ENCODE peak calls at places on chromosomes 4 and X, in six cellular contexts. E is IMR-90, S is SK-N-SH, H is K562, A is HepG2, K is GM12878. D is an unnamed sample.

GRCh38 chrX:9352683-9353430 is 112.0 kb upstream of the TBL1X start:
- DNase-seq in E (peak; percentile 75), S (no peak), H (peak; percentile 36), A (peak; percentile 4), K (peak; percentile 38), D (peak; percentile 5)

GRCh38 chrX:155841232-155841631 is 39.9 kb upstream of the VAMP7 start:
- DNase-seq in E (no peak), S (no peak), H (no peak), A (no peak), K (no peak), D (no peak)

GRCh38 chrX:130529531-130529930 is 127.7 kb downstream of the RBMX2 start:
- DNase-seq in E (no peak), S (no peak), H (no peak), A (no peak), K (no peak), D (no peak)

GRCh38 chr4:181204109-181204508 is 1039.1 kb upstream of the TENM3 start:
- DNase-seq in E (no peak), S (no peak), H (no peak), A (no peak), K (no peak), D (no peak)

GRCh38 chrX:100407784-100408642 is 2.1 kb downstream of the PCDH19 start:
- DNase-seq in E (no peak), S (no peak), H (no peak), A (no peak), K (no peak), D (no peak)

GRCh38 chr4:125838239-125838601 is 523.5 kb downstream of the FAT4 start:
- DNase-seq in E (no peak), S (no peak), H (no peak), A (no peak), K (no peak), D (no peak)

GRCh38 chr4:5638316-5638715 is 70.0 kb downstream of the EVC2 start:
- DNase-seq in E (peak; percentile 85), S (no peak), H (no peak), A (no peak), K (no peak), D (no peak)

GRCh38 chrX:11416600-11416999 is 123.4 kb downstream of the AMELX start:
- DNase-seq in E (no peak), S (no peak), H (no peak), A (no peak), K (no peak), D (no peak)

GRCh38 chrX:134572816-134573682 is 85.2 kb downstream of the PLAC1 start:
- DNase-seq in E (peak; percentile 48), S (no peak), H (no peak), A (no peak), K (no peak), D (peak; percentile 80)

GRCh38 chrX:97429101-97429500 is 545.4 kb downstream of the RPA4 start:
- DNase-seq in E (no peak), S (no peak), H (no peak), A (no peak), K (no peak), D (no peak)

GRCh38 chrX:31603411-31604120 is 531.7 kb upstream of the FTHL17 start:
- DNase-seq in E (peak; percentile 43), S (no peak), H (no peak), A (no peak), K (no peak), D (no peak)

GRCh38 chr4:120659626-120660170 is 262.8 kb downstream of the PRDM5 start:
- DNase-seq in E (no peak), S (peak; percentile 14), H (no peak), A (no peak), K (no peak), D (no peak)

GRCh38 chr4:120653790-120654189 is 268.7 kb downstream of the PRDM5 start:
- DNase-seq in E (no peak), S (no peak), H (no peak), A (no peak), K (no peak), D (no peak)

DNA sequence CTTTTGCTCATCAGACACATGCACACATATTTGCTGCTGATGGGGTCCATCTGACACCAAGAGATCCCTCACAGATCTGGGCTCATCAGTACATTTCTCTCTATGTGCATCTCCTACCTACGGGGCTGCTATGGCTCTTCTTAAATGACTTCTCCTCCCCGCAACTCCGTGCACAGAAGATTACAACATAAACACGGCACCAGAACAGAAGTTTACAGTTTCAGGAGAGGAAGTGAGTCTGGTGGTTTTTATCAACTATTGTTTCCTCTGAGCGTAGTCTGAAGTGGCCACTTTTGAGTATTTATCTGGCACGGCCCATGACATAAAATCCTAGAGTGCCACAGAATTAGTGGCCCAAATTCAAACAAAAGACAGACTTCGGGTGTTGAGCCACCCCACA is 263.8 kb downstream of the PRDM5 start:
- DNase-seq in E (no peak), S (no peak), H (no peak), A (no peak), K (no peak), D (no peak)
- TF ChIP-seq SMC3 in E (no peak), S (no peak), H (no peak), A (no peak), K (no peak), D (no peak)

DNA sequence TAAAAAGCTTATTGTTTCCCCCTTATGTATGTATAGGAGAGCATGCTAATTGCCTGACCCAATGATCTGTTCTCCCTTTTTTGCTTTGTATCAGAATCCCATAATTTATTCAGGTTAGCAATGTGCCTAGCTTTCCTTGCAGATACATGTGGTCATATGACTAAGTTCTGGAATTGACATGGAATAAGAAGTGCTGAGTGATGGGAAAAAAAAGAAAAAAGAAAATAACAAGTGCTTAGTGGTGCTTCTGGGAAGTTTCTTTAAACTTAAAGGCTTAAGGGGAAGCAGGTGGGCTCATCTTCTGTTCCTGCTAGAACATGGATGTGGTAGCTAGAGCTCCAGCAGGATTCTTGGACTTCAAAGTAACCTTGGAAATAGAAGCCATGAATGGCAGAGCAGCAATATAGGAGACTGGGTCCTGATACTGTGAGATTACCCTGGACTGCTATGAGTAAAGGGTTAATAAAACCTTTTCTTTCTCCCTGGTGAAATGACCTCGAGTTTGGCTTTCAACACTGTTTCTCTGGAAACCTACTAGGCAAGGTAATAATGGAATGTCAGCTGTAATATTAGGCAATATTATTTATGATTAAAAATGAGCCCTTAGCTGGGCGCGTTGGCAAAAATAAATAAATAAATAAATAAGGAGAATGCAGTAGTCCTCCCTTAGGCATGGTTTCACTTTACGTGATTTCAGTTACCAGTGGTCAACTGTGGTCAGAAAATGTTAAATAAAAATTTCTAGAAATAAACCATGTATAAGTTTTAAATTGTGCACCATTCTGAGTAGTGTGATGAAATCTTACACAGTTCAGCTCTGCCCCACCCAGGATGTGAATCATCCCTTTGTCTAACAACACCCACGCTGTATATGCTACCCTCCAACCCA is 16.7 kb upstream of the RBM41 start:
- DNase-seq in E (peak; percentile 54), S (no peak), H (no peak), A (peak; percentile 14), K (no peak), D (peak; percentile 89)
- TF ChIP-seq SMC3 in E (no peak), S (no peak), H (no peak), A (no peak), K (no peak), D (no peak)

GRCh38 chr4:115145393-115146160 is 32.2 kb upstream of the NDST4 start:
- DNase-seq in E (no peak), S (no peak), H (no peak), A (no peak), K (no peak), D (no peak)
- TF ChIP-seq SMC3 in E (no peak), S (no peak), H (no peak), A (no peak), K (no peak), D (no peak)

DNA sequence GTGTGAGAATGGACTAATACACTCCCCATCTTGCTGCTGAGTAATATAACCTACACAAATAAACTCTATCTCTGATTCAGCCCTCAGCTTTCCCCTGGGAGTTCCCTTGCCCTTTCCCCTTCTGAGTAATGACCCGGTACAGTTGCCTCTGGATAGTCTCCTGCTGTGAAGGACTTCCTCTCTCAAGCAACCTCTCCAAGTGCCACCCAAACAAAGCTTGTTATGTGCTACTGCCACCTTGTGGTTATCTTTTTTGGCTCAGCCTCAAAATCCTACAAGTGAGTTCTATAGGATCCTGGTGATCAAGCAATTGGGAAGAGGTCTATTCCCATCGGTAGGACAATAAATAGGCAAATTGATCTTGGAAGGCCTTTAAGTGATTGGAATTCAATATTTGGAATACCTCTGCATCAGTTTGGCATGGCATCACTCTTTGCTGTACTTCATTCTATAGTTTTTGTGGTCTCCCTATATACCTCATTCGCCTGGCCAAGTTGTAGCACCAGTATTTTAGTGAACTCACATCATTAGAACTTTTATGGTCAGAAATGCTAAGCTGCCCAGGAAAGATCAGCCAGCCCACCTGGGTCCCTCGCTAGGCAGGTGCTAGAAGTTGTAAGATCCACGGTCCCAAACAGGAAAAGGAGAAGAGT is 40.1 kb downstream of the ZCCHC13 start:
- DNase-seq in E (peak; percentile 97), S (peak; percentile 57), H (peak; percentile 34), A (peak; percentile 60), K (peak; percentile 39), D (peak; percentile 78)
- TF ChIP-seq SMC3 in E (peak; percentile 59), S (peak; percentile 64), H (peak; percentile 39), A (peak; percentile 62), K (peak; percentile 69), D (peak; percentile 83)

GRCh38 chr4:177323416-177323815 is 13.7 kb downstream of the NEIL3 start:
- DNase-seq in E (no peak), S (peak; percentile 54), H (no peak), A (no peak), K (no peak), D (no peak)
- TF ChIP-seq SMC3 in E (no peak), S (no peak), H (no peak), A (no peak), K (no peak), D (no peak)

DNA sequence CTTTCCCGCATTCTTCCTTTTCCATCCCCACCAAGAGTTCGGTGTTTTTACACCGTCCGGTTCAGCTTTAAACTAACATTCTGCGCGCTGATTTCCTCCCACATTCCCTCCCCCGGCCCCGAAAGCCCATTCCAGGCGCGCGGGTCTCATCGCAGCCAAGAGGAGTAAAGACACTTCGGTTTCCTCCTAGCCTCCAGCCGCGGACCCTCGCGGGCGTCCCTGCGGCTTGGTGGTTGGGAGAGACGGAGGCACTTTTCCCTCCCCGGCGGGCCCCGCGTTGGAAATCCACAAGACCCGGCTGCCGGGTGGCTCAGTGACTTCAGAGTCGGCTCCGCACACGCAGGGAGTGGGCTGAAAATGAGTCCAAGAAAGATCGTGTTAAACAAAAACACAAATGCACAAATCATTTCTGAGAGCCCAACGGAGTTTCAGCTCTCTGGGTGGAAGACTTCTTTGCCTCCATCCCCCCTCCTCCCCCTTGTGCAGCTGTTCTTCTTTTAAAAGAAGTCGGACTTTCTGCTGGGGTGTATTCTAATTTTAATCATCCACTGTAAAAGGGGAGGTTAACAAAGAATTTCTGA is 2.0 kb upstream of the ARX start:
- DNase-seq in E (no peak), S (peak; percentile 44), H (no peak), A (no peak), K (no peak), D (no peak)
- TF ChIP-seq SMC3 in E (no peak), S (no peak), H (no peak), A (no peak), K (no peak), D (no peak)